ENCODE peak calls at places on chromosomes 7 and 10, in four cellular contexts. T is iPS DF 6.9, Q is gastrocnemius medialis, X is hippocampal formation. P is an unnamed sample.

GRCh38 chr10:52779541-52780390 is 7.2 kb upstream of the MBL2 start:
- DNase-seq in T (peak; percentile 73), Q (no peak), X (peak; percentile 44), P (no peak)

GRCh38 chr10:45005284-45005683 is 4.6 kb downstream of the ZNF22 start:
- DNase-seq in T (no peak), Q (no peak), X (no peak), P (no peak)

GRCh38 chr10:983401-983800 is 4.8 kb upstream of the GTPBP4 start:
- DNase-seq in T (no peak), Q (no peak), X (no peak), P (no peak)

GRCh38 chr7:48094861-48095293 is 5.8 kb downstream of the UPP1 start:
- DNase-seq in T (no peak), Q (no peak), X (no peak), P (no peak)

GRCh38 chr10:6299234-6299633 is 96.5 kb downstream of the PFKFB3 start:
- DNase-seq in T (no peak), Q (no peak), X (no peak), P (peak; percentile 86)

GRCh38 chr7:111390000-111390399 is 172.3 kb downstream of the IMMP2L start:
- DNase-seq in T (no peak), Q (no peak), X (no peak), P (no peak)

GRCh38 chr7:159142730-159143129 is 1.9 kb downstream of the VIPR2 start:
- DNase-seq in T (no peak), Q (no peak), X (no peak), P (no peak)

GRCh38 chr7:94698275-94698674 is 42.3 kb upstream of the SGCE start:
- DNase-seq in T (no peak), Q (no peak), X (no peak), P (no peak)

GRCh38 chr10:35495521-35496238 is 109.5 kb upstream of the GJD4 start:
- DNase-seq in T (no peak), Q (no peak), X (no peak), P (no peak)

GRCh38 chr10:132482090-132482489 is 55.5 kb upstream of the INPP5A start:
- DNase-seq in T (no peak), Q (peak; percentile 49), X (no peak), P (no peak)

GRCh38 chr10:6151087-6151977 is 51.4 kb upstream of the PFKFB3 start:
- DNase-seq in T (peak; percentile 64), Q (peak; percentile 63), X (peak; percentile 72), P (no peak)

GRCh38 chr7:5549096-5549896 is 125.7 kb upstream of the TNRC18 start:
- DNase-seq in T (no peak), Q (peak; percentile 67), X (no peak), P (peak; percentile 74)

GRCh38 chr7:139629392-139630082 is 106.1 kb downstream of the CLEC2L start:
- DNase-seq in T (no peak), Q (no peak), X (no peak), P (no peak)

GRCh38 chr7:150971242-150972048 is 6.7 kb downstream of the KCNH2 start:
- DNase-seq in T (no peak), Q (no peak), X (no peak), P (no peak)

GRCh38 chr10:123995082-123995460 is 98.3 kb downstream of the CHST15 start:
- DNase-seq in T (no peak), Q (no peak), X (no peak), P (no peak)

GRCh38 chr7:37683263-37684120 is at the start of gene GPR141:
- DNase-seq in T (no peak), Q (no peak), X (no peak), P (no peak)

GRCh38 chr7:92754756-92755581 is 81.4 kb downstream of the CDK6 start:
- DNase-seq in T (no peak), Q (peak; percentile 16), X (peak; percentile 71), P (no peak)

GRCh38 chr10:132601567-132601966 is 64.0 kb downstream of the INPP5A start:
- DNase-seq in T (no peak), Q (no peak), X (no peak), P (no peak)

GRCh38 chr7:109343662-109344061 is 774.0 kb downstream of the DNAJB9 start:
- DNase-seq in T (no peak), Q (no peak), X (no peak), P (no peak)

GRCh38 chr10:103852189-103852711 is 3.1 kb downstream of the SH3PXD2A start:
- DNase-seq in T (no peak), Q (no peak), X (no peak), P (no peak)

GRCh38 chr10:65313406-65313805 is 1612.4 kb upstream of the LRRTM3 start:
- DNase-seq in T (no peak), Q (no peak), X (no peak), P (no peak)

GRCh38 chr10:97234403-97234802 is 48.6 kb upstream of the SLIT1 start:
- DNase-seq in T (peak; percentile 20), Q (no peak), X (no peak), P (no peak)

GRCh38 chr7:151175793-151176311 is 8.4 kb upstream of the GBX1 start:
- DNase-seq in T (no peak), Q (peak; percentile 6), X (no peak), P (no peak)

GRCh38 chr7:6256709-6257535 is 15.5 kb downstream of the CYTH3 start:
- DNase-seq in T (no peak), Q (peak; percentile 60), X (no peak), P (no peak)

GRCh38 chr7:25752967-25753791 is 398.8 kb upstream of the NFE2L3 start:
- DNase-seq in T (no peak), Q (peak; percentile 60), X (no peak), P (no peak)

GRCh38 chr7:73976761-73977625 is 51.0 kb upstream of the ELN start:
- DNase-seq in T (no peak), Q (peak; percentile 8), X (no peak), P (peak; percentile 63)

GRCh38 chr10:95896066-95896850 is 11.5 kb upstream of the CC2D2B start:
- DNase-seq in T (no peak), Q (no peak), X (no peak), P (no peak)

GRCh38 chr7:1324028-1324900 is 91.6 kb downstream of the UNCX start:
- DNase-seq in T (no peak), Q (no peak), X (no peak), P (no peak)

GRCh38 chr7:6729492-6730342 is 23.0 kb upstream of the ZNF12 start:
- DNase-seq in T (peak; percentile 92), Q (peak; percentile 92), X (peak; percentile 93), P (peak; percentile 95)

GRCh38 chr7:130614449-130614848 is 54.1 kb downstream of the COPG2 start:
- DNase-seq in T (no peak), Q (no peak), X (no peak), P (no peak)

GRCh38 chr10:122052702-122053101 is 63.7 kb downstream of the TACC2 start:
- DNase-seq in T (no peak), Q (peak; percentile 13), X (no peak), P (peak; percentile 61)

GRCh38 chr10:132329565-132330485 is 2.2 kb upstream of the LRRC27 start:
- DNase-seq in T (no peak), Q (no peak), X (no peak), P (no peak)

GRCh38 chr10:23694446-23694920 is 255.6 kb downstream of the OTUD1 start:
- DNase-seq in T (no peak), Q (no peak), X (no peak), P (no peak)

GRCh38 chr10:11164806-11165590 is 147.3 kb downstream of the CELF2 start:
- DNase-seq in T (no peak), Q (peak; percentile 54), X (peak; percentile 76), P (peak; percentile 59)

GRCh38 chr7:94056796-94057207 is 52.6 kb upstream of the BET1 start:
- DNase-seq in T (no peak), Q (no peak), X (no peak), P (no peak)

GRCh38 chr7:21269021-21269420 is 158.9 kb upstream of the SP4 start:
- DNase-seq in T (no peak), Q (no peak), X (no peak), P (no peak)

P was measured in ureter.